ENCODE peak calls at places on chromosomes 7 and 10, in five cellular contexts. One of them, this sample, is unnamed.

GRCh38 chr10:61959814-61960213 is 58.3 kb downstream of the ARID5B start:
- DNase-seq in GM12891: no peak
- DNase-seq in activated naive CD4-positive, alpha-beta T cell treated with anti-CD3 and anti-CD28 coated beads for 36 hours: no peak
- DNase-seq in astrocyte of the spinal cord: no peak
- DNase-seq in left cardiac atrium: no peak
- DNase-seq in this sample: no peak

GRCh38 chr10:109863775-109864174 is 59.5 kb downstream of the XPNPEP1 start:
- DNase-seq in left cardiac atrium: no peak
- DNase-seq in astrocyte of the spinal cord: no peak
- DNase-seq in GM12891: no peak
- DNase-seq in activated naive CD4-positive, alpha-beta T cell treated with anti-CD3 and anti-CD28 coated beads for 36 hours: no peak
- DNase-seq in this sample: no peak

GRCh38 chr10:98394855-98395440 is 20.0 kb downstream of the PYROXD2 start:
- DNase-seq in astrocyte of the spinal cord: no peak
- DNase-seq in activated naive CD4-positive, alpha-beta T cell treated with anti-CD3 and anti-CD28 coated beads for 36 hours: no peak
- DNase-seq in left cardiac atrium: no peak
- DNase-seq in GM12891: no peak
- DNase-seq in this sample: no peak

GRCh38 chr10:110416776-110417732 is 80.7 kb upstream of the DUSP5 start:
- DNase-seq in left cardiac atrium: no peak
- DNase-seq in astrocyte of the spinal cord: no peak
- DNase-seq in GM12891: no peak
- DNase-seq in activated naive CD4-positive, alpha-beta T cell treated with anti-CD3 and anti-CD28 coated beads for 36 hours: peak
- DNase-seq in this sample: no peak

GRCh38 chr7:33091111-33091531 is 18.1 kb downstream of the RP9 start:
- DNase-seq in left cardiac atrium: no peak
- DNase-seq in activated naive CD4-positive, alpha-beta T cell treated with anti-CD3 and anti-CD28 coated beads for 36 hours: no peak
- DNase-seq in GM12891: no peak
- DNase-seq in astrocyte of the spinal cord: peak
- DNase-seq in this sample: no peak

GRCh38 chr7:159088016-159088865 is 56.4 kb downstream of the VIPR2 start:
- DNase-seq in astrocyte of the spinal cord: no peak
- DNase-seq in left cardiac atrium: no peak
- DNase-seq in activated naive CD4-positive, alpha-beta T cell treated with anti-CD3 and anti-CD28 coated beads for 36 hours: no peak
- DNase-seq in GM12891: no peak
- DNase-seq in this sample: peak

GRCh38 chr10:1240341-1240775 is 184.2 kb downstream of the WDR37 start:
- DNase-seq in astrocyte of the spinal cord: no peak
- DNase-seq in activated naive CD4-positive, alpha-beta T cell treated with anti-CD3 and anti-CD28 coated beads for 36 hours: peak
- DNase-seq in GM12891: no peak
- DNase-seq in left cardiac atrium: no peak
- DNase-seq in this sample: no peak

GRCh38 chr7:138460176-138460648 is at the start of gene TRIM24:
- DNase-seq in GM12891: peak
- DNase-seq in activated naive CD4-positive, alpha-beta T cell treated with anti-CD3 and anti-CD28 coated beads for 36 hours: no peak
- DNase-seq in left cardiac atrium: peak
- DNase-seq in astrocyte of the spinal cord: no peak
- DNase-seq in this sample: peak

GRCh38 chr10:21212275-21212674 is 313.2 kb downstream of the SKIDA1 start:
- DNase-seq in astrocyte of the spinal cord: no peak
- DNase-seq in GM12891: no peak
- DNase-seq in activated naive CD4-positive, alpha-beta T cell treated with anti-CD3 and anti-CD28 coated beads for 36 hours: no peak
- DNase-seq in left cardiac atrium: no peak
- DNase-seq in this sample: no peak

GRCh38 chr10:79490400-79491081 is 21.8 kb upstream of the EIF5AL1 start:
- DNase-seq in astrocyte of the spinal cord: peak
- DNase-seq in GM12891: no peak
- DNase-seq in activated naive CD4-positive, alpha-beta T cell treated with anti-CD3 and anti-CD28 coated beads for 36 hours: no peak
- DNase-seq in left cardiac atrium: peak
- DNase-seq in this sample: peak

This sample was measured in suprapubic skin.